ENCODE peak calls at places on chromosomes 3 and 15, in ten cellular contexts. D, E, R, I, Y, X, L, T, J and S are unnamed samples.

GRCh38 chr15:88894348-88894818 is 961 bp downstream of the HAPLN3 start:
- DNase-seq in D (peak; percentile 72), E (peak; percentile 59), R (peak; percentile 34), I (peak; percentile 76), Y (no peak), X (no peak), L (peak; percentile 76), T (peak; percentile 63), J (no peak), S (peak; percentile 81)

GRCh38 chr3:42257007-42257406 is 9.0 kb downstream of the CCK start:
- DNase-seq in D (no peak), E (no peak), R (no peak), I (no peak), Y (no peak), X (no peak), L (no peak), T (no peak), J (no peak), S (no peak)

GRCh38 chr15:98872777-98873176 is 134.8 kb downstream of the PGPEP1L start:
- DNase-seq in D (no peak), E (peak; percentile 28), R (no peak), I (no peak), Y (no peak), X (no peak), L (no peak), T (no peak), J (no peak), S (no peak)

GRCh38 chr3:197103766-197104165 is 74.1 kb upstream of the MELTF start:
- DNase-seq in D (no peak), E (peak; percentile 69), R (no peak), I (no peak), Y (no peak), X (no peak), L (no peak), T (no peak), J (no peak), S (no peak)

GRCh38 chr3:106169351-106169750 is 300.5 kb upstream of the CBLB start:
- DNase-seq in D (no peak), E (no peak), R (no peak), I (no peak), Y (no peak), X (no peak), L (no peak), T (no peak), J (no peak), S (no peak)

GRCh38 chr3:42101481-42101880 is 10.3 kb downstream of the TRAK1 start:
- DNase-seq in D (no peak), E (no peak), R (peak; percentile 44), I (no peak), Y (no peak), X (no peak), L (no peak), T (no peak), J (no peak), S (no peak)

GRCh38 chr3:8371085-8371551 is 130.5 kb upstream of the LMCD1 start:
- DNase-seq in D (no peak), E (peak; percentile 46), R (peak; percentile 78), I (no peak), Y (no peak), X (peak; percentile 54), L (no peak), T (no peak), J (peak; percentile 60), S (no peak)

GRCh38 chr15:101062063-101062462 is 142.9 kb downstream of the LRRK1 start:
- DNase-seq in D (no peak), E (no peak), R (no peak), I (no peak), Y (no peak), X (peak; percentile 21), L (no peak), T (no peak), J (no peak), S (no peak)

GRCh38 chr3:127730666-127731294 is 58.0 kb downstream of the ABTB1 start:
- DNase-seq in D (no peak), E (no peak), R (no peak), I (no peak), Y (no peak), X (no peak), L (no peak), T (no peak), J (no peak), S (no peak)

GRCh38 chr3:176647988-176648387 is 549.3 kb downstream of the TBL1XR1 start:
- DNase-seq in D (no peak), E (no peak), R (no peak), I (no peak), Y (no peak), X (no peak), L (no peak), T (no peak), J (no peak), S (no peak)

GRCh38 chr3:176651622-176652021 is 545.7 kb downstream of the TBL1XR1 start:
- DNase-seq in D (no peak), E (peak; percentile 10), R (no peak), I (no peak), Y (no peak), X (no peak), L (no peak), T (no peak), J (no peak), S (no peak)

DNA sequence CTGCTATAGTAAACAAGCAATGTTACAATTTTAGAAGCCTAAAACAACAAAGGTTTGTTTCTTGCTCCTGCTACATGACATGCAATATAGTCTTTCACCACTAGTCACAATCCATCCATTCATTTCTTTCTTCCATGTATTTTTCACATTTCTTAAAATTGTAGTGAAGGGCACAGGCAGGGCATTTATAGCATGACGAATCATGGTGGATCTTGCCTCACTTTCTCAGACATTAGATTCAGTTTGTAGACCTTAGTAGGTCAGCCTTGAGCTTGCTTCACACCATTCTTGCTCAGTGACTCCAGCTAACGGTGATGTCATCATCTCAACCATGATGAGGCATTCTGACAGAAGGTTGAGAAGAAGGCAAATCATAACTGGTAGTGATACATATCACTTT is 546.8 kb downstream of the TBL1XR1 start:
- DNase-seq in D (no peak), E (peak; percentile 33), R (peak; percentile 12), I (no peak), Y (no peak), X (no peak), L (no peak), T (no peak), J (no peak), S (no peak)
- TF ChIP-seq CTCF in D (no peak), E (peak; percentile 27), R (no peak), I (peak; percentile 20), Y (no peak), X (no peak), L (peak; percentile 23), T (no peak), J (no peak), S (no peak)

DNA sequence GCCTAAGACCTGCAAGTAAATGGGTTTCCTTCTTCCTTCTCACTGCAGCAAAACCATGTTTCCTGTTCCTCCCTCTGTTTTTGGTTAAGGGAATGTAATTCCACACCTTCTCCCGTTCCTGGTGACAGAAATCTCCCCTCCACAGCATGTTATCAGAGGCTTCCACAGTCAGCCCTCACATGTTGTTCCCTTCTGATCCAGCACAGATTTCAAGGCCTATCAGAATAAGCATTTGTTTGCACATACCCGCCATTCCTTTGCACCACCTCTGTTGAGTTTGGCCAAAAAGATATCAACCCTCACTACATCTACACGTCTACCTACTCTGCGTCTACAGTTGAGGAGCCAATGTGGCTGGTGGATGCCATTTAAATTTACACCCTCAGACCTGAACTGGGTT is 113.9 kb upstream of the GRM7 start:
- DNase-seq in D (no peak), E (no peak), R (no peak), I (no peak), Y (no peak), X (no peak), L (no peak), T (no peak), J (no peak), S (no peak)
- TF ChIP-seq CTCF in D (no peak), E (no peak), R (no peak), I (no peak), Y (no peak), X (no peak), L (no peak), T (no peak), J (no peak), S (no peak)

GRCh38 chr3:15810702-15811101 is 12.9 kb upstream of the ANKRD28 start:
- DNase-seq in D (peak; percentile 36), E (no peak), R (no peak), I (no peak), Y (no peak), X (no peak), L (peak; percentile 56), T (no peak), J (no peak), S (no peak)

GRCh38 chr3:15819576-15819975 is 21.8 kb upstream of the ANKRD28 start:
- DNase-seq in D (no peak), E (no peak), R (no peak), I (no peak), Y (no peak), X (no peak), L (no peak), T (no peak), J (no peak), S (no peak)

GRCh38 chr3:15819043-15819442 is 21.3 kb upstream of the ANKRD28 start:
- DNase-seq in D (no peak), E (no peak), R (no peak), I (no peak), Y (no peak), X (no peak), L (no peak), T (no peak), J (no peak), S (no peak)

GRCh38 chr3:15812183-15812582 is 14.4 kb upstream of the ANKRD28 start:
- DNase-seq in D (peak; percentile 62), E (peak; percentile 60), R (peak; percentile 66), I (no peak), Y (no peak), X (no peak), L (peak; percentile 53), T (no peak), J (no peak), S (peak; percentile 26)

DNA sequence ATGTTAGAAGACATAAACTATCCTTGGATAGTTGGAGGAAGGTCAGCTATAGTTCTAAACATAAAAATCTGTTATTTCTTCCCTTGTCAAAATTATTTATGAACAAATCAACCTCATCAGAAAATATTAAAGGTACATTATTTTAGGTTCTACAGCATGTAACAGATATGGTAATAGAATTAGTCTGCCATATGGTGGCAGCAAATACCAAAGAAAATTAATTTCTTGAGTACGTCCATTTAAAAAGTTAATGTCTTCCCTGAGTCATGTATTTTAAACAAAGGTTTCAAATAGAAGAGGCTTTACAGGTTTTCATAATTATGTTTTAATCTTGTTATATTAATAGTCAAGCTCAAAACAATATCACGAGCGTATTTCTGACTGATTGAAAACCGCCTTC is 17.9 kb upstream of the ANKRD28 start:
- DNase-seq in D (peak; percentile 61), E (peak; percentile 87), R (peak; percentile 91), I (no peak), Y (peak; percentile 42), X (no peak), L (peak; percentile 56), T (no peak), J (no peak), S (no peak)
- TF ChIP-seq CTCF in D (peak; percentile 5), E (no peak), R (no peak), I (peak; percentile 27), Y (no peak), X (peak; percentile 41), L (peak; percentile 9), T (peak; percentile 5), J (no peak), S (peak; percentile 3)

GRCh38 chr3:175246766-175247165 is 387.6 kb downstream of the NAALADL2 start:
- DNase-seq in D (no peak), E (peak; percentile 26), R (no peak), I (no peak), Y (no peak), X (no peak), L (no peak), T (no peak), J (no peak), S (no peak)
- TF ChIP-seq CTCF in D (no peak), E (no peak), R (no peak), I (no peak), Y (no peak), X (no peak), L (no peak), T (no peak), J (no peak), S (no peak)